ENCODE peak calls at places on chromosomes 1 and 21, in nine cellular contexts. O is cardiac muscle cell, F is Daoy, W is RPMI8226, G is T follicular helper cell, S is cardiac fibroblast, D is psoas muscle, N is MM.1S, P is NCI-H446 treated with DMSO at 0.1 percent for 48 hours. Y is an unnamed sample.
A peak's percentile ranks its signal among the peaks of the same experiment; 100 is the strongest.

GRCh38 chr1:91831132-91831930 is 54.6 kb downstream of the TGFBR3 start:
- DNase-seq in P (no peak), G (no peak), O (no peak), F (no peak), N (no peak), S (peak; percentile 64), D (no peak), W (peak; percentile 22), Y (no peak)

GRCh38 chr1:232684331-232685105 is 54.6 kb upstream of the SIPA1L2 start:
- DNase-seq in N (no peak), S (no peak), P (no peak), G (no peak), W (no peak), D (no peak), O (no peak), F (peak; percentile 62), Y (no peak)

GRCh38 chr1:31227891-31228290 is 11.8 kb downstream of the NKAIN1 start:
- DNase-seq in P (no peak), N (no peak), O (no peak), W (no peak), F (peak; percentile 40), G (no peak), S (no peak), D (no peak), Y (no peak)

GRCh38 chr1:19009126-19009881 is 52.8 kb upstream of the IFFO2 start:
- DNase-seq in D (no peak), P (no peak), N (no peak), G (no peak), W (no peak), F (no peak), O (no peak), S (no peak), Y (no peak)

GRCh38 chr1:187197685-187198084 is 368.9 kb downstream of the PLA2G4A start:
- DNase-seq in O (no peak), F (no peak), W (no peak), P (no peak), S (no peak), D (no peak), N (no peak), G (no peak), Y (no peak)

GRCh38 chr1:43321331-43321891 is 16.2 kb upstream of the MPL start:
- DNase-seq in S (no peak), O (no peak), G (no peak), P (no peak), F (no peak), N (no peak), W (no peak), D (no peak), Y (no peak)

GRCh38 chr1:109615879-109616278 is 3.5 kb downstream of the GNAT2 start:
- DNase-seq in P (no peak), O (no peak), W (peak; percentile 24), F (no peak), N (no peak), D (no peak), S (peak; percentile 26), G (no peak), Y (no peak)

GRCh38 chr1:106233511-106233910 is 823.0 kb upstream of the PRMT6 start:
- DNase-seq in P (no peak), D (no peak), N (no peak), W (no peak), O (no peak), S (peak; percentile 30), F (no peak), G (no peak), Y (no peak)

GRCh38 chr1:154574715-154575114 is 7.1 kb downstream of the CHRNB2 start:
- DNase-seq in D (no peak), S (peak; percentile 38), P (peak; percentile 30), N (peak; percentile 79), O (peak; percentile 27), W (peak; percentile 91), F (peak; percentile 30), G (no peak), Y (no peak)

GRCh38 chr1:168906367-168906766 is 177.4 kb upstream of the DPT start:
- DNase-seq in S (no peak), O (no peak), G (no peak), F (no peak), N (no peak), W (no peak), P (no peak), D (no peak), Y (no peak)

GRCh38 chr1:191839891-191840290 is 318.4 kb upstream of the RGS18 start:
- DNase-seq in D (no peak), W (no peak), N (no peak), P (no peak), S (peak; percentile 9), G (no peak), O (no peak), F (no peak), Y (no peak)

GRCh38 chr1:9071554-9072235 is 2.3 kb upstream of the SLC2A5 start:
- DNase-seq in S (no peak), G (no peak), D (no peak), F (no peak), O (no peak), P (no peak), W (no peak), N (no peak), Y (no peak)

GRCh38 chr21:34612056-34612455 is 2.9 kb downstream of the RCAN1 start:
- DNase-seq in G (no peak), P (no peak), D (no peak), W (no peak), N (no peak), S (no peak), O (no peak), F (no peak), Y (no peak)

GRCh38 chr1:150194381-150195031 is 41.4 kb downstream of the ANP32E start:
- DNase-seq in F (no peak), N (no peak), S (peak; percentile 41), W (no peak), G (no peak), D (no peak), P (no peak), O (no peak), Y (no peak)

GRCh38 chr1:203682401-203683383 is 56.1 kb downstream of the ATP2B4 start:
- DNase-seq in W (peak; percentile 82), F (no peak), S (peak; percentile 40), D (no peak), N (peak; percentile 35), G (peak; percentile 69), O (peak; percentile 26), P (no peak), Y (no peak)

GRCh38 chr21:44972821-44973220 is 33.0 kb downstream of the SLX9 start:
- DNase-seq in P (no peak), O (no peak), N (no peak), D (no peak), G (no peak), S (no peak), W (no peak), F (no peak), Y (no peak)

GRCh38 chr1:186680031-186681012 is at the start of gene PTGS2:
- DNase-seq in N (peak; percentile 91), P (peak; percentile 83), F (peak; percentile 95), S (peak; percentile 98), D (peak; percentile 83), G (no peak), O (peak; percentile 69), W (peak; percentile 86), Y (peak; percentile 83)

GRCh38 chr1:108742268-108742667 is 4.2 kb upstream of the STXBP3 start:
- DNase-seq in P (no peak), W (no peak), G (no peak), N (no peak), F (no peak), S (no peak), D (no peak), O (peak; percentile 7), Y (no peak)

GRCh38 chr1:155300553-155301329 is 497 bp downstream of the PKLR start:
- DNase-seq in F (no peak), D (no peak), S (no peak), P (no peak), G (no peak), O (no peak), N (no peak), W (no peak), Y (no peak)

GRCh38 chr1:181090653-181091126 is 2.2 kb downstream of the IER5 start:
- DNase-seq in O (no peak), P (no peak), N (peak; percentile 42), D (no peak), G (peak; percentile 18), W (no peak), F (no peak), S (no peak), Y (no peak)

GRCh38 chr1:155000475-155000724 is 2.2 kb upstream of the ZBTB7B start:
- DNase-seq in F (no peak), G (no peak), D (no peak), W (no peak), O (no peak), S (no peak), P (no peak), N (peak; percentile 74), Y (no peak)

GRCh38 chr1:236623371-236624166 is 19.3 kb upstream of the HEATR1 start:
- DNase-seq in D (no peak), O (no peak), P (no peak), N (no peak), F (peak; percentile 57), S (peak; percentile 29), G (no peak), W (no peak), Y (no peak)

GRCh38 chr1:228099331-228099732 is 3.8 kb downstream of the C1orf35 start:
- DNase-seq in W (no peak), G (no peak), F (no peak), S (no peak), N (no peak), O (no peak), P (no peak), D (peak; percentile 50), Y (peak; percentile 57)

GRCh38 chr1:7589774-7590425 is 181.2 kb upstream of the VAMP3 start:
- DNase-seq in D (no peak), G (no peak), P (no peak), S (no peak), N (no peak), F (no peak), W (no peak), O (peak; percentile 18), Y (no peak)

GRCh38 chr1:185632659-185633428 is 101.3 kb upstream of the HMCN1 start:
- DNase-seq in G (no peak), P (no peak), W (no peak), D (no peak), S (peak; percentile 87), F (no peak), N (no peak), O (no peak), Y (no peak)

GRCh38 chr1:202671388-202671787 is 38.9 kb downstream of the SYT2 start:
- DNase-seq in D (no peak), W (peak; percentile 76), G (no peak), S (peak; percentile 10), F (peak; percentile 48), O (no peak), P (peak; percentile 20), N (no peak), Y (peak; percentile 56)

GRCh38 chr1:182175340-182176068 is 114.0 kb upstream of the ZNF648 start:
- DNase-seq in D (no peak), O (no peak), N (no peak), P (no peak), S (no peak), G (no peak), W (no peak), F (peak; percentile 77), Y (no peak)

GRCh38 chr1:44854985-44855384 is 11.9 kb upstream of the PTCH2 start:
- DNase-seq in F (no peak), S (no peak), O (no peak), W (no peak), P (no peak), D (no peak), G (no peak), N (no peak), Y (no peak)

GRCh38 chr1:50934838-50935237 is 25.2 kb downstream of the FAF1 start:
- DNase-seq in W (no peak), O (no peak), F (no peak), S (no peak), P (no peak), D (no peak), G (no peak), N (no peak), Y (no peak)

GRCh38 chr1:111274653-111275052 is 16.0 kb upstream of the CHIA start:
- DNase-seq in N (no peak), G (no peak), S (no peak), F (peak; percentile 52), W (peak; percentile 33), P (no peak), D (no peak), O (no peak), Y (no peak)

GRCh38 chr1:156801409-156802121 is 15.1 kb downstream of the SH2D2A start:
- DNase-seq in F (no peak), D (no peak), W (no peak), O (peak; percentile 59), S (peak; percentile 92), P (no peak), G (no peak), N (no peak), Y (no peak)